ENCODE peak calls at places on chromosomes 13 and 19, in eight cellular contexts. One of them, this sample, is unnamed. For H3K27me3, the result is how much of the 10 kb centered on the place peaks cover.

GRCh38 chr19:49222528-49222927 is 64.9 kb downstream of the TRPM4 start:
- DNase-seq in psoas muscle: no peak
- DNase-seq in adipocyte: no peak
- DNase-seq in GM23248: no peak
- DNase-seq in H7: no peak
- DNase-seq in thoracic aorta: no peak
- DNase-seq in heart right ventricle: no peak
- DNase-seq in tibial nerve: no peak
- DNase-seq in this sample: no peak

GRCh38 chr19:14369399-14370168 is 11.7 kb upstream of the ADGRE5 start:
- DNase-seq in tibial nerve: no peak
- DNase-seq in adipocyte: peak
- DNase-seq in H7: no peak
- DNase-seq in thoracic aorta: no peak
- DNase-seq in heart right ventricle: no peak
- DNase-seq in psoas muscle: no peak
- DNase-seq in GM23248: peak
- DNase-seq in this sample: no peak

GRCh38 chr19:34288381-34288780 is 34.0 kb downstream of the GARRE1 start:
- DNase-seq in tibial nerve: no peak
- DNase-seq in GM23248: no peak
- DNase-seq in thoracic aorta: no peak
- DNase-seq in adipocyte: no peak
- DNase-seq in heart right ventricle: no peak
- DNase-seq in H7: no peak
- DNase-seq in psoas muscle: no peak
- DNase-seq in this sample: no peak

GRCh38 chr13:112042496-112042895 is 24.5 kb upstream of the SOX1 start:
- DNase-seq in adipocyte: no peak
- DNase-seq in GM23248: no peak
- DNase-seq in heart right ventricle: no peak
- DNase-seq in thoracic aorta: no peak
- DNase-seq in H7: no peak
- DNase-seq in psoas muscle: no peak
- DNase-seq in tibial nerve: no peak
- DNase-seq in this sample: no peak

GRCh38 chr19:23817519-23817918 is 58.8 kb upstream of the ZNF681 start:
- DNase-seq in adipocyte: peak
- DNase-seq in GM23248: peak
- DNase-seq in tibial nerve: no peak
- DNase-seq in thoracic aorta: no peak
- DNase-seq in H7: peak
- DNase-seq in psoas muscle: no peak
- DNase-seq in heart right ventricle: peak
- DNase-seq in this sample: no peak

GRCh38 chr13:22960827-22961226 is 220.0 kb upstream of the SGCG start:
- DNase-seq in thoracic aorta: no peak
- DNase-seq in psoas muscle: no peak
- DNase-seq in GM23248: no peak
- DNase-seq in heart right ventricle: no peak
- DNase-seq in H7: peak
- DNase-seq in tibial nerve: no peak
- DNase-seq in adipocyte: no peak
- DNase-seq in this sample: no peak

GRCh38 chr19:12873891-12874745 is 7.1 kb downstream of the DNASE2 start:
- DNase-seq in GM23248: no peak
- DNase-seq in adipocyte: no peak
- DNase-seq in heart right ventricle: no peak
- DNase-seq in psoas muscle: no peak
- DNase-seq in thoracic aorta: no peak
- DNase-seq in H7: peak
- DNase-seq in tibial nerve: no peak
- DNase-seq in this sample: no peak

GRCh38 chr19:38433268-38433733 is at the start of gene RYR1:
- DNase-seq in H7: peak
- DNase-seq in heart right ventricle: peak
- DNase-seq in adipocyte: peak
- DNase-seq in GM23248: peak
- DNase-seq in thoracic aorta: no peak
- DNase-seq in tibial nerve: no peak
- DNase-seq in psoas muscle: peak
- DNase-seq in this sample: no peak

GRCh38 chr13:49731766-49732165 is 40.5 kb upstream of the EBPL start:
- DNase-seq in thoracic aorta: no peak
- DNase-seq in heart right ventricle: no peak
- DNase-seq in psoas muscle: no peak
- DNase-seq in tibial nerve: no peak
- DNase-seq in GM23248: peak
- DNase-seq in H7: no peak
- DNase-seq in adipocyte: peak
- DNase-seq in this sample: no peak

GRCh38 chr19:38059897-38060296 is 152.9 kb downstream of the SIPA1L3 start:
- DNase-seq in heart right ventricle: no peak
- DNase-seq in thoracic aorta: no peak
- DNase-seq in GM23248: no peak
- DNase-seq in adipocyte: no peak
- DNase-seq in tibial nerve: no peak
- DNase-seq in psoas muscle: no peak
- DNase-seq in H7: no peak
- DNase-seq in this sample: no peak

DNA sequence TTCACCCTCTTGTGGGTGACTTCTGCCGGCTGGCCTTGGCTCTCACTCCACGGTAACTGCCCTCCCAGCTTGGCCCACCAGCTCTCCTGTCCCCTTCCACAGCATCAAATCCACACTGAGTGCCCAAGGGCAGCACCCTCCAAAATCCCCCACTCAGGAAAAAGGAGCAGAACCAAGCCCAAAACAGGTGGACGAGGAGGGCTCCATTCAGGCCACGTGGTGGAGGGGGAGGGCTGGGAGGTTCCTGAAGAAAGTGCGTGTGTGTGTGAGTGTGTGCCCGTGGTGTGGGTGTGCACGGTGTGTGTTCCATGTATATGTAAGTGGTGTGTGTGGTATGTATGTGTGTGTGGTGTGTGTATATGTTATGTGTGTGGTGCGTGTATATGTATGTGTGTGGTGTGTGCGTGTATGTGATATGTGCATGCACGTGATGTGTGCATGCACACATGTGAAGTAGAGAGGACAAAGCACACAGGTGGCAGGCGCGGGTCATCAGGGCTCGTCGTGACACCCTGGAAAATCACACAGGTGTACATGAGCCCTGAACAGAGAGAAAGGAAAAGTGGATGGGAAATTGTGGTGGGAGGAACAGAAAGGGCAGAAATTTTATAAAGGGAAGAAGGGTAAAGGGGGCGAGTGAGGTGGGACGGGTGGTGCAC is 76.9 kb downstream of the COL4A1 start:
- DNase-seq in GM23248: no peak
- DNase-seq in psoas muscle: no peak
- DNase-seq in thoracic aorta: no peak
- DNase-seq in H7: no peak
- DNase-seq in tibial nerve: no peak
- DNase-seq in heart right ventricle: no peak
- DNase-seq in adipocyte: no peak
- DNase-seq in this sample: no peak
- H3K27me3 ChIP-seq in GM23248: under half
- H3K27me3 ChIP-seq in psoas muscle: under half
- H3K27me3 ChIP-seq in thoracic aorta: under half
- H3K27me3 ChIP-seq in H7: under half
- H3K27me3 ChIP-seq in tibial nerve: under half
- H3K27me3 ChIP-seq in heart right ventricle: under half
- H3K27me3 ChIP-seq in adipocyte: under half
- H3K27me3 ChIP-seq in this sample: under half

GRCh38 chr13:25943666-25944065 is 108.2 kb downstream of the SHISA2 start:
- DNase-seq in adipocyte: peak
- DNase-seq in heart right ventricle: no peak
- DNase-seq in GM23248: peak
- DNase-seq in psoas muscle: no peak
- DNase-seq in thoracic aorta: no peak
- DNase-seq in H7: no peak
- DNase-seq in tibial nerve: no peak
- DNase-seq in this sample: no peak

GRCh38 chr13:25945596-25945995 is 106.2 kb downstream of the SHISA2 start:
- DNase-seq in thoracic aorta: no peak
- DNase-seq in H7: no peak
- DNase-seq in GM23248: no peak
- DNase-seq in psoas muscle: no peak
- DNase-seq in tibial nerve: no peak
- DNase-seq in adipocyte: peak
- DNase-seq in heart right ventricle: no peak
- DNase-seq in this sample: no peak

GRCh38 chr13:25934127-25934526 is 117.7 kb downstream of the SHISA2 start:
- DNase-seq in tibial nerve: no peak
- DNase-seq in heart right ventricle: no peak
- DNase-seq in adipocyte: no peak
- DNase-seq in thoracic aorta: no peak
- DNase-seq in psoas muscle: no peak
- DNase-seq in GM23248: no peak
- DNase-seq in H7: no peak
- DNase-seq in this sample: no peak

GRCh38 chr13:25943081-25943480 is 108.7 kb downstream of the SHISA2 start:
- DNase-seq in psoas muscle: no peak
- DNase-seq in tibial nerve: no peak
- DNase-seq in GM23248: no peak
- DNase-seq in heart right ventricle: no peak
- DNase-seq in H7: no peak
- DNase-seq in thoracic aorta: no peak
- DNase-seq in adipocyte: no peak
- DNase-seq in this sample: no peak

GRCh38 chr13:25939961-25940687 is 111.7 kb downstream of the SHISA2 start:
- DNase-seq in H7: no peak
- DNase-seq in tibial nerve: no peak
- DNase-seq in psoas muscle: no peak
- DNase-seq in thoracic aorta: no peak
- DNase-seq in heart right ventricle: no peak
- DNase-seq in adipocyte: no peak
- DNase-seq in GM23248: no peak
- DNase-seq in this sample: no peak
- H3K27me3 ChIP-seq in H7: under half
- H3K27me3 ChIP-seq in tibial nerve: under half
- H3K27me3 ChIP-seq in psoas muscle: under half
- H3K27me3 ChIP-seq in thoracic aorta: under half
- H3K27me3 ChIP-seq in heart right ventricle: under half
- H3K27me3 ChIP-seq in adipocyte: under half
- H3K27me3 ChIP-seq in GM23248: under half
- H3K27me3 ChIP-seq in this sample: under half

DNA sequence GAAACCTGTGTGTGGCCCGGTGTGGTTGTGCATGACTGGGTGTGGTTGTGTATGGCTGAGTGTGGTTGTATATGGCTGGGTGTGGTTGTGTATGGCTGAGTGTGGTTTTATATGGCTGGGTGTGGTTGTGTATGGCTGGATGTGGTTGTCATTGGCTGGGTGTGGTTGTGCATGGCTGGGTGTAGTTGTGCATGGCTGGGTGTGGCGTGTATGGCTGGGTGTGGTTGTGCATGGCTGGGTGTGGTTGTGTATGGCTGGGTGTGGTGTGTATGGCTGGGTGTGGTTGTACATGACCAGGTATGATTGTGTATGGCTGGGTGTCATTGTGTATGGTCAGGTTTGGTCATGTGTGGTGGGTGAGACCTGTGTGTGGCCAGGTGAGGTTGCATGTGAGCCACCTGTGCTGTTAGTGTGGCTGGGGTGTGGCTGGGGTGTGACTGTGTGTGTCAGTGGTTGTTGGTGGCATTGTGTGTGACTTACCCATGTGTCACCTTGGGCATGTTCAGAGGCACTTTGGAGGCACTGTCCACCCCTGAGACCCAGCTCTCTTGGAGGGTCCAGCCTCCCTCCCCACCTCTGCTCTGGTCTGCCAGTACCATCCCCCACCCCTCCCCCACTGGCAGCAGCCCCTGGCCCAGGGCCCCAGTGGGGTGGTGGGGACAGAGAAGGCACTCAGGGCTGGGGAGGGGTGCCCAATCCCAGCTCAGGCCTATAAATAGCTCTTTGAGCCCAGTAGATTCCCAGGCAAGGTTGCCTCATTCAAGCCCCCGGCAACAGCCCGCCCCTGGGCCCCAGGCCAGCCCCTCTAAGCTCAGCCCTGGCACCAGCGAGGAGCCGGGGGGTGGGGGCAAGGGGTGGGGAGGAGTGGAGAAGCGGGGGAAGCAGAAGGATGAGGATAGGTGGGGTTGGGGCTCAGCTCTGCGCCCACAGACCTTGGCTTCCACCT is 3.8 kb upstream of the NCAN start:
- DNase-seq in GM23248: no peak
- DNase-seq in thoracic aorta: no peak
- DNase-seq in H7: peak
- DNase-seq in adipocyte: no peak
- DNase-seq in tibial nerve: no peak
- DNase-seq in psoas muscle: no peak
- DNase-seq in heart right ventricle: no peak
- DNase-seq in this sample: no peak
- H3K27me3 ChIP-seq in GM23248: under half
- H3K27me3 ChIP-seq in thoracic aorta: under half
- H3K27me3 ChIP-seq in H7: half or more
- H3K27me3 ChIP-seq in adipocyte: under half
- H3K27me3 ChIP-seq in tibial nerve: under half
- H3K27me3 ChIP-seq in psoas muscle: under half
- H3K27me3 ChIP-seq in heart right ventricle: half or more
- H3K27me3 ChIP-seq in this sample: under half

DNA sequence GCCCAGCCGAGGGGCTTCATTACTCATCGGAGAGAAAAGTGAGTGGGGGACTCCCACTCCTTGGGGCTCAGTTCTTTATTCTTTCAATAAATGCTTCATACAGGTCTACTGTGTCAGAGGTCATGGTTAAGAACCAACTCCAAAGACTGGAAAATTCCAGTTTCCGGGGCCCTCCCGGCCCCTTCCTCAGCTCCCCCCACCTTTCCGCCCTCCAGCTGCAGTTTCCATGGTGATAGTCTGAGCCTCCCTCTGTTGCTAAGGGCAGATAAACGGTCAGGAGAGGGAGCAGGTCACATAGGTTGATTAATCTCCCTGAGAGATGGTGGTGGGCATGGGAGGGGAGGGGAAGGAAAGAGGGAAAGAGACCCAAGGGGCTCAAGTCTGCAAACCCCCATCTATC is 131.5 kb upstream of the USP29 start:
- DNase-seq in H7: no peak
- DNase-seq in GM23248: no peak
- DNase-seq in adipocyte: no peak
- DNase-seq in psoas muscle: no peak
- DNase-seq in tibial nerve: no peak
- DNase-seq in heart right ventricle: no peak
- DNase-seq in thoracic aorta: no peak
- DNase-seq in this sample: no peak
- H3K27me3 ChIP-seq in H7: under half
- H3K27me3 ChIP-seq in GM23248: under half
- H3K27me3 ChIP-seq in adipocyte: under half
- H3K27me3 ChIP-seq in psoas muscle: under half
- H3K27me3 ChIP-seq in tibial nerve: under half
- H3K27me3 ChIP-seq in heart right ventricle: under half
- H3K27me3 ChIP-seq in thoracic aorta: under half
- H3K27me3 ChIP-seq in this sample: under half

This sample was measured in breast epithelium.